ENCODE peak calls at places on chromosomes 7 and 10, in four cellular contexts. O, Q, G and D are unnamed samples.
A peak's percentile ranks its signal among the peaks of the same experiment; 100 is the strongest.

GRCh38 chr10:67079126-67079525 is 153.3 kb downstream of the LRRTM3 start:
- DNase-seq in O (no peak), Q (no peak), G (no peak), D (no peak)

GRCh38 chr10:91552260-91552659 is 80.6 kb downstream of the PPP1R3C start:
- DNase-seq in O (no peak), Q (no peak), G (no peak), D (no peak)

GRCh38 chr7:25359471-25360059 is 131.3 kb upstream of the NPVF start:
- DNase-seq in O (no peak), Q (no peak), G (no peak), D (no peak)

GRCh38 chr10:111034598-111035310 is 42.1 kb upstream of the ADRA2A start:
- DNase-seq in O (no peak), Q (no peak), G (no peak), D (no peak)

GRCh38 chr7:77409739-77410545 is 6.2 kb downstream of the GSAP start:
- DNase-seq in O (no peak), Q (no peak), G (no peak), D (no peak)

GRCh38 chr7:45211958-45212357 is 54.4 kb downstream of the RAMP3 start:
- DNase-seq in O (no peak), Q (no peak), G (no peak), D (no peak)

GRCh38 chr10:72260588-72261322 is 13.0 kb upstream of the DDIT4 start:
- DNase-seq in O (peak; percentile 91), Q (no peak), G (no peak), D (peak; percentile 78)

GRCh38 chr7:66925255-66925654 is 4.2 kb downstream of the TMEM248 start:
- DNase-seq in O (no peak), Q (no peak), G (no peak), D (no peak)

GRCh38 chr10:17504547-17505245 is 50.3 kb upstream of the ST8SIA6 start:
- DNase-seq in O (no peak), Q (no peak), G (no peak), D (no peak)

GRCh38 chr10:78976825-78977760 is 91.7 kb upstream of the ZMIZ1 start:
- DNase-seq in O (no peak), Q (no peak), G (no peak), D (no peak)

GRCh38 chr7:102036958-102037357 is 219.5 kb downstream of the CUX1 start:
- DNase-seq in O (peak; percentile 9), Q (no peak), G (no peak), D (no peak)

GRCh38 chr10:72661436-72661835 is 30.5 kb upstream of the MCU start:
- DNase-seq in O (no peak), Q (no peak), G (no peak), D (no peak)

GRCh38 chr7:138247568-138248328 is 171.5 kb downstream of the AKR1D1 start:
- DNase-seq in O (no peak), Q (no peak), G (no peak), D (no peak)

GRCh38 chr10:69352569-69353264 is 64.0 kb downstream of the TACR2 start:
- DNase-seq in O (no peak), Q (no peak), G (no peak), D (no peak)

GRCh38 chr7:126805351-126805750 is 447.4 kb downstream of the GRM8 start:
- DNase-seq in O (no peak), Q (no peak), G (no peak), D (no peak)

GRCh38 chr10:59072038-59072437 is 104.4 kb upstream of the PHYHIPL start:
- DNase-seq in O (no peak), Q (no peak), G (no peak), D (no peak)

GRCh38 chr7:89064831-89065230 is 269.3 kb upstream of the TEX47 start:
- DNase-seq in O (no peak), Q (no peak), G (no peak), D (no peak)

GRCh38 chr7:154647625-154648024 is 355.3 kb downstream of the PAXIP1 start:
- DNase-seq in O (no peak), Q (no peak), G (no peak), D (no peak)
- H3K9me3 ChIP-seq in O (no peaks in the 10 kb centered on the region), Q (no peaks in the 10 kb centered on the region), G (no peaks in the 10 kb centered on the region), D (peaks cover 11% of the 10 kb centered on the region)

GRCh38 chr7:99030145-99030856 is 113.6 kb downstream of the SMURF1 start:
- DNase-seq in O (peak; percentile 18), Q (no peak), G (no peak), D (peak; percentile 65)
- H3K27ac ChIP-seq in O (peak overlapping the region; percentile 42), Q (peak overlapping the region; percentile 4), G (peak overlapping the region; percentile 91), D (peak overlapping the region; percentile 93)

DNA sequence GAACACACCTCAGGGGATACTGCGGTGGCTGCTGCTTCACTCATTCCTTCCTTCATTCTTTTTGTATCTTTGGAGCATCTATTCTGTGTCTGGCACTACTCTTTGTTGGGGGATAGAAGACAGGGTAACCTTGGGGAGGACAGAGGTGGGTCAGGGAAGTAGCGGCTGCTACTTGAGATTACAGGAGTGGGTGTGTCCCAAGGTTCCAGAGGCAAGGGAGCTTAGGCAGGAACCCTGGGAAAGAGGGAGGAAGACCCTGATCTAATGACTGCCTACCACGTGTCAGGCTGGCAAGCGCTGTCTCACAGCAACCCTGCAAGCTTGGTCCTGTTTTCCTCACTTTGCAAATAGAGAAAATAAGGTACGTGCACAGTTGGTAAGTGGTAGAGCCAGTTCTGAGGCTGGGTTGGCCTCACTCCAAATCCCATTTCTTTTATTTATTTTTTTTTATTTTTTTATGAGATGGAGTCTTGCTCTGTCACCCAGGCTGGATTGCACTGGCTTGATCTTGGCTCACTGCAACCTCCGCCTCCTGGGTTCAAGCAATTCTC is 985.9 kb upstream of the ZNF722 start:
- DNase-seq in O (no peak), Q (no peak), G (no peak), D (no peak)
- H3K9me3 ChIP-seq in O (no peaks in the 10 kb centered on the region), Q (no peaks in the 10 kb centered on the region), G (no peaks in the 10 kb centered on the region), D (no peaks in the 10 kb centered on the region)

GRCh38 chr7:52500796-52501195 is 534.6 kb upstream of the POM121L12 start:
- DNase-seq in O (no peak), Q (no peak), G (no peak), D (no peak)
- H3K27ac ChIP-seq in O (no peak overlapping the region), Q (no peak overlapping the region), G (no peak overlapping the region), D (no peak overlapping the region)

GRCh38 chr10:37857287-37858211 is at the start of gene ZNF248:
- DNase-seq in O (peak; percentile 98), Q (peak; percentile 71), G (peak; percentile 76), D (peak; percentile 96)

GRCh38 chr10:37856881-37857286 is 526 bp downstream of the ZNF248 start:
- DNase-seq in O (peak; percentile 66), Q (no peak), G (no peak), D (no peak)

GRCh38 chr10:37854606-37855005 is 2.8 kb downstream of the ZNF248 start:
- DNase-seq in O (no peak), Q (no peak), G (no peak), D (no peak)

GRCh38 chr10:37860494-37861190 is 3.2 kb upstream of the ZNF248 start:
- DNase-seq in O (no peak), Q (no peak), G (no peak), D (no peak)

GRCh38 chr10:37855691-37856090 is 1.7 kb downstream of the ZNF248 start:
- DNase-seq in O (no peak), Q (no peak), G (no peak), D (no peak)
- H3K9me3 ChIP-seq in O (no peaks in the 10 kb centered on the region), Q (no peaks in the 10 kb centered on the region), G (no peaks in the 10 kb centered on the region), D (no peaks in the 10 kb centered on the region)

GRCh38 chr10:113992601-113993011 is 51.1 kb upstream of the ADRB1 start:
- DNase-seq in O (no peak), Q (no peak), G (no peak), D (no peak)
- H3K27ac ChIP-seq in O (no peak overlapping the region), Q (no peak overlapping the region), G (no peak overlapping the region), D (no peak overlapping the region)

DNA sequence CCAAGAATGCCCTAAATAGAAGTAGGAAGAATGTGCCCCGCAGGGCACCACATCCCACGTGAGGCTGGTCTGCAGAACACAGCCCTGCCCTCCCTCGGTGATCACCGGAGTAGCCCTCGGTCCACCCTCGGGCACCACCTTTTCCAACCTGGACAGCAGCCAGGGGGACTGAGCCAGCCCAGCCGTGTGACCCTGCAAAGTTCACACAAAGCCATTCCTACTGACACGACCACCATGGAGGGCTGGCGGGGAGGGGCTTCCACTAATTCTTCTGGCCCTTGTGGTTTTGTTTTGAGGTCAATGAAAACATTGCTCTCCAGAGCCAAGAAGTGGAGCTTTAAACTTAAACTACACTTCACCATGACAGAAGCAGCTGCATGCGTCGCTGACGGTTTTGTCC is 132.1 kb downstream of the TCERG1L start:
- DNase-seq in O (peak; percentile 49), Q (no peak), G (no peak), D (peak; percentile 40)
- H3K9me3 ChIP-seq in O (no peaks in the 10 kb centered on the region), Q (no peaks in the 10 kb centered on the region), G (no peaks in the 10 kb centered on the region), D (no peaks in the 10 kb centered on the region)

DNA sequence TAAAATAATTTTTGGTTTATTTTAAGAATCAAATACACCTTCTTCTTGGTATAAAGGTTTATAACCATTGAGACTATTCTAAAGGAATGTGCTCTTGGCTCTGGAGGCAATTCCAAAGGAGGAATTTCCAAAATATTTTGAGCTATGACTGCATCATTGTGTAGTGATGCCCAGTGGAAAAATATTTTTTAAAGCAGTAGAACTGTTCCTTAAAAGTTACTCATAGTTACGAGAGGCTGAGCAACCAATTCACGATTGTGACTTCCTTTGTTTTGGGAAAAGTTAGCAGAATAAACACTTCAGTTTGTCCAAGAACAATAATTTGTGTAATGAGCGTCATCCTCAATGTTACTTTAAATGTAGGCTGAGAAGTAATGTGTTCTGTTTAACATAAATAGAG is 233.6 kb downstream of the BAMBI start:
- DNase-seq in O (no peak), Q (no peak), G (no peak), D (no peak)
- H3K27ac ChIP-seq in O (no peak overlapping the region), Q (no peak overlapping the region), G (peak overlapping the region; percentile 84), D (peak overlapping the region; percentile 51)

DNA sequence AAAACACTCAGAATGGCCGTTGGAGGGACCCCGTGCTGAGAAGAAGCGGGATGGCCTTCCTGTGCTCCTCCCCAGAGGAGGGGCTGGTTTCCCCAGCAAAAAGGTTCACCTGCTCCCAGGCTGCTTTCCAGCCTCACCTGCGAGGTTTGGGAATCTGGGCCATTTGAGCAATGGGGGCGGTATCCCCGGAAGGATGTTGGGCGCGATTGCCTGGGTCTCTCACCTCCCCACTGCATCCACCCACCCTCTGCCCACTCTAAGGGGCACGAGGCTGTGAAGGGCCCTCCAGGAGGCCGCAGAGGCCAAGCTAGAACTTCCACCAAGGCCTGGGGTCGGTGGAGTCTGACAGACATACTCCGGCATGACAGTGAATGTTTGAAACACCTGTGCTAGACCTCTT is 147.6 kb downstream of the PAXIP1 start:
- DNase-seq in O (peak; percentile 35), Q (no peak), G (no peak), D (peak; percentile 35)
- H3K9me3 ChIP-seq in O (no peaks in the 10 kb centered on the region), Q (no peaks in the 10 kb centered on the region), G (no peaks in the 10 kb centered on the region), D (no peaks in the 10 kb centered on the region)